ENCODE peak calls at places on chromosomes 16 and 17, in nine cellular contexts. One of them, this sample, is unnamed.

GRCh38 chr17:9971991-9972390 is 66.9 kb upstream of the RCVRN start:
- DNase-seq in thyroid gland: peak; percentile 12
- DNase-seq in choroid plexus epithelial cell: peak; percentile 61
- DNase-seq in activated B cell treated with CpG ODN at 0.5 μM for 24 hours: no peak
- DNase-seq in IMR-90: peak; percentile 44
- DNase-seq in CD8-positive, alpha-beta T cell: no peak
- DNase-seq in WERI-Rb-1: peak; percentile 31
- DNase-seq in endodermal cell: peak; percentile 67
- DNase-seq in psoas muscle: peak; percentile 75
- DNase-seq in this sample: no peak

GRCh38 chr17:38579934-38580333 is 25.8 kb downstream of the SRCIN1 start:
- DNase-seq in thyroid gland: peak; percentile 43
- DNase-seq in choroid plexus epithelial cell: peak; percentile 32
- DNase-seq in activated B cell treated with CpG ODN at 0.5 μM for 24 hours: no peak
- DNase-seq in IMR-90: peak; percentile 13
- DNase-seq in CD8-positive, alpha-beta T cell: no peak
- DNase-seq in WERI-Rb-1: peak; percentile 78
- DNase-seq in endodermal cell: peak; percentile 94
- DNase-seq in psoas muscle: no peak
- DNase-seq in this sample: no peak

GRCh38 chr16:80875616-80876015 is 71.2 kb upstream of the CDYL2 start:
- DNase-seq in thyroid gland: no peak
- DNase-seq in choroid plexus epithelial cell: peak; percentile 30
- DNase-seq in activated B cell treated with CpG ODN at 0.5 μM for 24 hours: no peak
- DNase-seq in IMR-90: no peak
- DNase-seq in CD8-positive, alpha-beta T cell: no peak
- DNase-seq in WERI-Rb-1: no peak
- DNase-seq in endodermal cell: no peak
- DNase-seq in psoas muscle: no peak
- DNase-seq in this sample: no peak

GRCh38 chr17:17205368-17206148 is 575 bp downstream of the PLD6 start:
- DNase-seq in thyroid gland: peak; percentile 76
- DNase-seq in choroid plexus epithelial cell: peak; percentile 47
- DNase-seq in activated B cell treated with CpG ODN at 0.5 μM for 24 hours: peak; percentile 42
- DNase-seq in IMR-90: peak; percentile 21
- DNase-seq in CD8-positive, alpha-beta T cell: peak; percentile 63
- DNase-seq in WERI-Rb-1: peak; percentile 51
- DNase-seq in endodermal cell: no peak
- DNase-seq in psoas muscle: peak; percentile 80
- DNase-seq in this sample: no peak

GRCh38 chr16:89733792-89734191 is 12.5 kb downstream of the ZNF276 start:
- DNase-seq in thyroid gland: no peak
- DNase-seq in choroid plexus epithelial cell: no peak
- DNase-seq in activated B cell treated with CpG ODN at 0.5 μM for 24 hours: no peak
- DNase-seq in IMR-90: no peak
- DNase-seq in CD8-positive, alpha-beta T cell: no peak
- DNase-seq in WERI-Rb-1: no peak
- DNase-seq in endodermal cell: no peak
- DNase-seq in psoas muscle: no peak
- DNase-seq in this sample: no peak

GRCh38 chr17:79160980-79161621 is 86.5 kb downstream of the ENGASE start:
- DNase-seq in thyroid gland: no peak
- DNase-seq in choroid plexus epithelial cell: no peak
- DNase-seq in activated B cell treated with CpG ODN at 0.5 μM for 24 hours: no peak
- DNase-seq in IMR-90: no peak
- DNase-seq in CD8-positive, alpha-beta T cell: no peak
- DNase-seq in WERI-Rb-1: no peak
- DNase-seq in endodermal cell: no peak
- DNase-seq in psoas muscle: no peak
- DNase-seq in this sample: no peak

GRCh38 chr17:56879280-56879679 is 34.6 kb downstream of the TRIM25 start:
- DNase-seq in thyroid gland: no peak
- DNase-seq in choroid plexus epithelial cell: no peak
- DNase-seq in activated B cell treated with CpG ODN at 0.5 μM for 24 hours: no peak
- DNase-seq in IMR-90: no peak
- DNase-seq in CD8-positive, alpha-beta T cell: no peak
- DNase-seq in WERI-Rb-1: no peak
- DNase-seq in endodermal cell: no peak
- DNase-seq in psoas muscle: no peak
- DNase-seq in this sample: no peak

GRCh38 chr16:12417051-12417818 is 386.5 kb downstream of the CPPED1 start:
- DNase-seq in thyroid gland: no peak
- DNase-seq in choroid plexus epithelial cell: no peak
- DNase-seq in activated B cell treated with CpG ODN at 0.5 μM for 24 hours: no peak
- DNase-seq in IMR-90: no peak
- DNase-seq in CD8-positive, alpha-beta T cell: no peak
- DNase-seq in WERI-Rb-1: no peak
- DNase-seq in endodermal cell: no peak
- DNase-seq in psoas muscle: no peak
- DNase-seq in this sample: no peak

GRCh38 chr17:15343749-15344148 is 2.4 kb upstream of the TEKT3 start:
- DNase-seq in thyroid gland: no peak
- DNase-seq in choroid plexus epithelial cell: peak; percentile 53
- DNase-seq in activated B cell treated with CpG ODN at 0.5 μM for 24 hours: no peak
- DNase-seq in IMR-90: peak; percentile 75
- DNase-seq in CD8-positive, alpha-beta T cell: no peak
- DNase-seq in WERI-Rb-1: no peak
- DNase-seq in endodermal cell: no peak
- DNase-seq in psoas muscle: no peak
- DNase-seq in this sample: no peak

GRCh38 chr17:39628655-39629493 is 2.1 kb downstream of the PPP1R1B start:
- DNase-seq in thyroid gland: no peak
- DNase-seq in choroid plexus epithelial cell: no peak
- DNase-seq in activated B cell treated with CpG ODN at 0.5 μM for 24 hours: no peak
- DNase-seq in IMR-90: no peak
- DNase-seq in CD8-positive, alpha-beta T cell: no peak
- DNase-seq in WERI-Rb-1: no peak
- DNase-seq in endodermal cell: peak; percentile 58
- DNase-seq in psoas muscle: no peak
- DNase-seq in this sample: no peak

GRCh38 chr16:51431517-51432241 is 280.6 kb upstream of the SALL1 start:
- DNase-seq in thyroid gland: peak; percentile 28
- DNase-seq in choroid plexus epithelial cell: peak; percentile 98
- DNase-seq in activated B cell treated with CpG ODN at 0.5 μM for 24 hours: no peak
- DNase-seq in IMR-90: peak; percentile 99
- DNase-seq in CD8-positive, alpha-beta T cell: no peak
- DNase-seq in WERI-Rb-1: no peak
- DNase-seq in endodermal cell: no peak
- DNase-seq in psoas muscle: no peak
- DNase-seq in this sample: no peak

GRCh38 chr16:16096161-16096857 is 127.0 kb downstream of the ABCC6 start:
- DNase-seq in thyroid gland: peak; percentile 76
- DNase-seq in choroid plexus epithelial cell: peak; percentile 86
- DNase-seq in activated B cell treated with CpG ODN at 0.5 μM for 24 hours: no peak
- DNase-seq in IMR-90: peak; percentile 82
- DNase-seq in CD8-positive, alpha-beta T cell: no peak
- DNase-seq in WERI-Rb-1: no peak
- DNase-seq in endodermal cell: no peak
- DNase-seq in psoas muscle: no peak
- DNase-seq in this sample: no peak
- TF ChIP-seq CTCF in thyroid gland: peak; percentile 68
- TF ChIP-seq CTCF in choroid plexus epithelial cell: peak; percentile 58
- TF ChIP-seq CTCF in activated B cell treated with CpG ODN at 0.5 μM for 24 hours: no peak
- TF ChIP-seq CTCF in IMR-90: peak; percentile 44
- TF ChIP-seq CTCF in CD8-positive, alpha-beta T cell: no peak
- TF ChIP-seq CTCF in WERI-Rb-1: no peak
- TF ChIP-seq CTCF in endodermal cell: peak; percentile 69
- TF ChIP-seq CTCF in psoas muscle: no peak
- TF ChIP-seq CTCF in this sample: no peak

DNA sequence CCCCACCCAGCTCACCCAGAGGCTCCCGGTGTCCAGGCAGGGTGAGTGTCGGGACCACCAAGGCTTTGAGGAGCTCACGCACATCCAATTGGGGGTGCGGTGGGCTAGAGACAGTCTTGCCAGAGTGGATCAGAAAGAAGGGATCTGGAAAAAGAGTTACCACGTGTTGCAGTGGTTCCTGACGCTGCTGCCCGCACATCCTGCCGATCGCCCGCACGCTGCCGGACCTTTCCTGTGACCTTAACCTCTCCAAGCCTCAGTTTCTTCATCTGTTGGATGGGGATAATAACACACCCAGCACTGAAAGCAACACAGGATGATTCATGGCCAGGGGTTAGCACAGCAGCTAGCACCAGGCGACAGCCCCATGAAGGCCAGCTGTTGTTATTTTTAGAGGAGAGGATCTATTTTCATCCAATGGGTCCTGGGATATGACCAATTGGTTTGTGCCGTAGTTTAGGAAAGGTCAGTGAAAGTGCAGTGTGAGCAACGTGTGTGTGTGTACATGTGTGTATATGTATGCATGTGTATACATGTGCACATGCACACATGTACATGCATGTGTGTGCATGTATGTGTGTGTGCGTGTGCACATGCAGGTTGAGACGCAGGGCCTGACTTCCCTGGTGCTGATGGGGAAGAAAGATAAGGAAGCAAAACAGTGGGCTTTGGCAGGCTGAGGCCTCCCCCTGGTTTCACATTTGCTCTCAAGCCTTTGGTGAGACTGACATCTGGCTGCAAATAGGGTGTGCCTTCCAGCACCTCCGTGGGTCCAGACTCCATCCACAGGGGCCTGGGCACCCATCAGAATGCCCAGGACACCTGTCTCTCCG is 2.6 kb downstream of the ITGAX start:
- DNase-seq in thyroid gland: no peak
- DNase-seq in choroid plexus epithelial cell: peak; percentile 2
- DNase-seq in activated B cell treated with CpG ODN at 0.5 μM for 24 hours: no peak
- DNase-seq in IMR-90: no peak
- DNase-seq in CD8-positive, alpha-beta T cell: no peak
- DNase-seq in WERI-Rb-1: no peak
- DNase-seq in endodermal cell: no peak
- DNase-seq in psoas muscle: peak; percentile 68
- DNase-seq in this sample: peak; percentile 75
- TF ChIP-seq CTCF in thyroid gland: no peak
- TF ChIP-seq CTCF in choroid plexus epithelial cell: no peak
- TF ChIP-seq CTCF in activated B cell treated with CpG ODN at 0.5 μM for 24 hours: no peak
- TF ChIP-seq CTCF in IMR-90: no peak
- TF ChIP-seq CTCF in CD8-positive, alpha-beta T cell: no peak
- TF ChIP-seq CTCF in WERI-Rb-1: no peak
- TF ChIP-seq CTCF in endodermal cell: no peak
- TF ChIP-seq CTCF in psoas muscle: no peak
- TF ChIP-seq CTCF in this sample: no peak

DNA sequence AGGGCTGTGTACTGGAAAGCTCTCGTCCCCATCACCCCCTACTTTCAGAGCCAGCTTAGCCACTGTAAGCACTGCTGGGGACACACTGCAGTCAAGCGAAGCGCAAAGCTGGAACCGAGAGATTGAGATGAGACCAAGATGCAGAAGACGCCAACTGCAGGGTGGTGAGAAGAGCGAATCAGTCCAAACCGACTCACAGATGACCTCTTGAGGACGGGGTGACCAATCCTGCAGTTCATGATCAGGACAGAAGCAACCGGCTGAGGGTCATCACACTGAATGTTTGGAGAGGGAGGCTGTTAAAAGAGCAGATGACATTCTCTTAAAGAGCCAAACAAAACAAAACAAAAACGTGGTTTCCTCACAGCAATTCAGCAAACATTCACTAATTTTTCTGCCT is 8.5 kb downstream of the HASPIN start:
- DNase-seq in thyroid gland: peak; percentile 17
- DNase-seq in choroid plexus epithelial cell: peak; percentile 63
- DNase-seq in activated B cell treated with CpG ODN at 0.5 μM for 24 hours: no peak
- DNase-seq in IMR-90: peak; percentile 20
- DNase-seq in CD8-positive, alpha-beta T cell: no peak
- DNase-seq in WERI-Rb-1: peak; percentile 22
- DNase-seq in endodermal cell: peak; percentile 73
- DNase-seq in psoas muscle: no peak
- DNase-seq in this sample: no peak
- TF ChIP-seq CTCF in thyroid gland: no peak
- TF ChIP-seq CTCF in choroid plexus epithelial cell: no peak
- TF ChIP-seq CTCF in activated B cell treated with CpG ODN at 0.5 μM for 24 hours: no peak
- TF ChIP-seq CTCF in IMR-90: no peak
- TF ChIP-seq CTCF in CD8-positive, alpha-beta T cell: no peak
- TF ChIP-seq CTCF in WERI-Rb-1: peak; percentile 28
- TF ChIP-seq CTCF in endodermal cell: peak; percentile 26
- TF ChIP-seq CTCF in psoas muscle: no peak
- TF ChIP-seq CTCF in this sample: no peak

GRCh38 chr16:86868070-86868469 is 289.7 kb downstream of the FOXL1 start:
- DNase-seq in thyroid gland: no peak
- DNase-seq in choroid plexus epithelial cell: no peak
- DNase-seq in activated B cell treated with CpG ODN at 0.5 μM for 24 hours: no peak
- DNase-seq in IMR-90: no peak
- DNase-seq in CD8-positive, alpha-beta T cell: no peak
- DNase-seq in WERI-Rb-1: no peak
- DNase-seq in endodermal cell: no peak
- DNase-seq in psoas muscle: no peak
- DNase-seq in this sample: no peak

GRCh38 chr16:86864586-86864985 is 286.2 kb downstream of the FOXL1 start:
- DNase-seq in thyroid gland: no peak
- DNase-seq in choroid plexus epithelial cell: no peak
- DNase-seq in activated B cell treated with CpG ODN at 0.5 μM for 24 hours: no peak
- DNase-seq in IMR-90: no peak
- DNase-seq in CD8-positive, alpha-beta T cell: no peak
- DNase-seq in WERI-Rb-1: no peak
- DNase-seq in endodermal cell: no peak
- DNase-seq in psoas muscle: no peak
- DNase-seq in this sample: no peak

GRCh38 chr16:86863609-86864008 is 285.3 kb downstream of the FOXL1 start:
- DNase-seq in thyroid gland: no peak
- DNase-seq in choroid plexus epithelial cell: no peak
- DNase-seq in activated B cell treated with CpG ODN at 0.5 μM for 24 hours: no peak
- DNase-seq in IMR-90: no peak
- DNase-seq in CD8-positive, alpha-beta T cell: no peak
- DNase-seq in WERI-Rb-1: no peak
- DNase-seq in endodermal cell: no peak
- DNase-seq in psoas muscle: no peak
- DNase-seq in this sample: no peak

GRCh38 chr16:86866986-86867722 is 288.8 kb downstream of the FOXL1 start:
- DNase-seq in thyroid gland: no peak
- DNase-seq in choroid plexus epithelial cell: no peak
- DNase-seq in activated B cell treated with CpG ODN at 0.5 μM for 24 hours: no peak
- DNase-seq in IMR-90: no peak
- DNase-seq in CD8-positive, alpha-beta T cell: no peak
- DNase-seq in WERI-Rb-1: no peak
- DNase-seq in endodermal cell: no peak
- DNase-seq in psoas muscle: no peak
- DNase-seq in this sample: no peak

DNA sequence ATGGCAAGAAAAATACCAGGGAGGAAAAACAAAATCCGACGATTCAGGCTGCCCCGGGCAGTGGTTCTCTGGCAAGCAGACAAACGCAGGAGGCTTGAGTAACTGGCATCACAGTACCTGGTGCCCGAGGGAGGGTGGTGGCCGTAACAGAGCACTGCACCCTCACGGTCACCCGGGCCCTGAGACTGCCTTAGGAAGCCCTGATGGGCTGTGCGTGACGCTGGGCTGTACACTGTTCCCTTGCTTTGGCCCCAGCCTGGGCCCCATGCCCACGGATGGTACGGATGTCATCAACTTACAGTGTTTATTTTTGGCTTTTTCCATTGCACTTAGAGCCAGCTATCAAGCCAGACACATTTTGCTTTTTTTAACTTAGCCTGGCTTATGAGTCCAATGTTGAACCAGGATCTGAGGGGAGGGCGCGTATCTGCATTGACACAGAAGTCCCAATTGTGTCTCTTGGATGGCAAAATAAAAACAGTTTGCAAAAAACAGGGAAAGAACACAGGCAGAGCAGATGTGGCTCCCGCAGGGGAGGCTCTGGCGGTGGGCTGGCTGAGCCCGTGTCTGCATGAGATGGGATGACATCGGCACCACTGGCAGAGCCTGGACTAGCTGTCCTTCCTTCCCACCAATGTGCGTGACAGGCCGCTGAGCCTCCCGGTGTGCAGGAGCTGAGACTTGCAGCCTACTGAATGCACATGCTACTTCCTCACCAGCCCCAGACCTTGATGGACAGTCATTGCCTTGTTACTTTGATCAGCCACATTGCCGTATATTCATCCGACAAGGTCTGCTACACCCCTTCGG is 287.7 kb downstream of the FOXL1 start:
- DNase-seq in thyroid gland: peak; percentile 20
- DNase-seq in choroid plexus epithelial cell: no peak
- DNase-seq in activated B cell treated with CpG ODN at 0.5 μM for 24 hours: no peak
- DNase-seq in IMR-90: peak; percentile 44
- DNase-seq in CD8-positive, alpha-beta T cell: no peak
- DNase-seq in WERI-Rb-1: no peak
- DNase-seq in endodermal cell: no peak
- DNase-seq in psoas muscle: peak; percentile 84
- DNase-seq in this sample: no peak
- TF ChIP-seq CTCF in thyroid gland: no peak
- TF ChIP-seq CTCF in choroid plexus epithelial cell: no peak
- TF ChIP-seq CTCF in activated B cell treated with CpG ODN at 0.5 μM for 24 hours: no peak
- TF ChIP-seq CTCF in IMR-90: no peak
- TF ChIP-seq CTCF in CD8-positive, alpha-beta T cell: no peak
- TF ChIP-seq CTCF in WERI-Rb-1: no peak
- TF ChIP-seq CTCF in endodermal cell: no peak
- TF ChIP-seq CTCF in psoas muscle: no peak
- TF ChIP-seq CTCF in this sample: no peak